ENCODE peak calls at places on chromosome 4, in nine cellular contexts. M is mesenteric fat pad, Z is ACHN, V is testis, I is OCI-LY7, E is fibroblast of lung, X is SHP77, T is dorsolateral prefrontal cortex, Q is AG09309. H is an unnamed sample.

GRCh38 chr4:17701146-17701859 is 80.1 kb downstream of the FAM184B start:
- DNase-seq in V (no peak), I (no peak), Q (no peak), X (no peak), Z (no peak), M (no peak), E (no peak), T (no peak), H (no peak)

GRCh38 chr4:30839583-30840520 is 119.7 kb downstream of the PCDH7 start:
- DNase-seq in V (no peak), Q (peak; percentile 39), I (no peak), E (peak; percentile 79), T (no peak), Z (peak; percentile 22), M (no peak), X (no peak), H (no peak)

GRCh38 chr4:10018818-10019438 is 2.4 kb downstream of the SLC2A9 start:
- DNase-seq in T (peak; percentile 56), I (peak; percentile 28), V (peak; percentile 98), M (peak; percentile 99), Z (no peak), E (peak; percentile 93), Q (peak; percentile 33), X (peak; percentile 70), H (peak; percentile 96)

GRCh38 chr4:151807220-151807619 is 46.4 kb upstream of the GATB start:
- DNase-seq in M (no peak), T (peak; percentile 10), E (peak; percentile 4), X (no peak), I (no peak), Q (no peak), V (no peak), Z (no peak), H (no peak)

GRCh38 chr4:32661229-32661628 is 1941.1 kb downstream of the PCDH7 start:
- DNase-seq in V (no peak), I (no peak), T (no peak), M (no peak), Q (no peak), X (no peak), E (peak; percentile 12), Z (no peak), H (no peak)

GRCh38 chr4:90349632-90350031 is 222.4 kb downstream of the CCSER1 start:
- DNase-seq in T (no peak), X (no peak), E (no peak), M (no peak), Q (no peak), I (no peak), Z (no peak), V (no peak), H (no peak)

GRCh38 chr4:156298230-156298629 is 344.6 kb upstream of the CTSO start:
- DNase-seq in T (no peak), X (peak; percentile 41), Z (peak; percentile 49), Q (peak; percentile 80), M (no peak), E (peak; percentile 77), V (no peak), I (no peak), H (peak; percentile 15)

GRCh38 chr4:125420499-125420898 is 105.7 kb downstream of the FAT4 start:
- DNase-seq in X (no peak), I (no peak), Q (no peak), Z (no peak), T (no peak), E (no peak), M (no peak), V (no peak), H (no peak)

GRCh38 chr4:91961504-91961903 is 342.3 kb upstream of the GRID2 start:
- DNase-seq in X (no peak), M (no peak), T (no peak), I (no peak), V (no peak), Q (no peak), Z (no peak), E (peak; percentile 30), H (no peak)

GRCh38 chr4:179095585-179096228 is 1653.5 kb upstream of the AGA start:
- DNase-seq in X (no peak), V (peak; percentile 67), I (peak; percentile 10), M (no peak), Q (no peak), E (peak; percentile 72), Z (peak; percentile 52), T (no peak), H (peak; percentile 5)

GRCh38 chr4:183760326-183760725 is 101.2 kb downstream of the TRAPPC11 start:
- DNase-seq in I (no peak), Q (no peak), E (no peak), Z (no peak), T (no peak), M (no peak), X (no peak), V (no peak), H (no peak)

GRCh38 chr4:188107931-188108843 is 1.2 kb downstream of the TRIML2 start:
- DNase-seq in I (no peak), T (no peak), M (no peak), V (no peak), E (peak; percentile 15), X (no peak), Z (no peak), Q (no peak), H (peak; percentile 75)

GRCh38 chr4:163495900-163496299 is 1.4 kb downstream of the TMA16 start:
- DNase-seq in T (no peak), Z (no peak), M (no peak), Q (no peak), I (peak; percentile 77), X (no peak), V (no peak), E (no peak), H (no peak)

GRCh38 chr4:99468891-99469290 is 33.7 kb upstream of the ADH7 start:
- DNase-seq in Z (no peak), I (no peak), E (no peak), X (no peak), M (no peak), T (no peak), Q (peak; percentile 13), V (no peak), H (no peak)

GRCh38 chr4:7890635-7891393 is 48.8 kb downstream of the AFAP1 start:
- DNase-seq in T (no peak), X (no peak), Z (no peak), E (peak; percentile 80), Q (peak; percentile 96), V (no peak), I (no peak), M (no peak), H (no peak)

GRCh38 chr4:144456196-144456595 is 189.8 kb upstream of the HHIP start:
- DNase-seq in E (no peak), V (no peak), Q (no peak), X (no peak), I (no peak), Z (no peak), M (no peak), T (no peak), H (no peak)

GRCh38 chr4:143344011-143344410 is 7.3 kb downstream of the GAB1 start:
- DNase-seq in M (no peak), E (peak; percentile 23), Z (no peak), X (no peak), T (no peak), Q (no peak), V (peak; percentile 42), I (no peak), H (peak; percentile 28)